ENCODE peak calls at places on chromosomes 1 and 21, in four cellular contexts. One of them, this sample, is unnamed.

GRCh38 chr1:56255516-56256181 is 323.7 kb downstream of the PLPP3 start:
- DNase-seq in fibroblast of mammary gland: peak; percentile 98
- DNase-seq in thyroid gland: peak; percentile 49
- DNase-seq in mesothelial cell of epicardium: no peak
- DNase-seq in this sample: no peak

GRCh38 chr1:60274422-60275419 is 201.2 kb upstream of the C1orf87 start:
- DNase-seq in fibroblast of mammary gland: peak; percentile 13
- DNase-seq in thyroid gland: no peak
- DNase-seq in mesothelial cell of epicardium: no peak
- DNase-seq in this sample: no peak

GRCh38 chr1:224503161-224504118 is 68.8 kb upstream of the WDR26 start:
- DNase-seq in fibroblast of mammary gland: peak; percentile 80
- DNase-seq in thyroid gland: peak; percentile 69
- DNase-seq in mesothelial cell of epicardium: no peak
- DNase-seq in this sample: peak; percentile 55

GRCh38 chr1:218350909-218351616 is 5.9 kb downstream of the TGFB2 start:
- DNase-seq in fibroblast of mammary gland: no peak
- DNase-seq in thyroid gland: no peak
- DNase-seq in mesothelial cell of epicardium: no peak
- DNase-seq in this sample: no peak

GRCh38 chr1:42978317-42979036 is 19.8 kb upstream of the SLC2A1 start:
- DNase-seq in fibroblast of mammary gland: no peak
- DNase-seq in thyroid gland: no peak
- DNase-seq in mesothelial cell of epicardium: no peak
- DNase-seq in this sample: no peak

GRCh38 chr1:39657402-39657801 is 14.5 kb downstream of the NT5C1A start:
- DNase-seq in fibroblast of mammary gland: peak; percentile 65
- DNase-seq in thyroid gland: no peak
- DNase-seq in mesothelial cell of epicardium: no peak
- DNase-seq in this sample: no peak

GRCh38 chr1:220189750-220190347 is 82.4 kb downstream of the RAB3GAP2 start:
- DNase-seq in fibroblast of mammary gland: peak; percentile 53
- DNase-seq in thyroid gland: no peak
- DNase-seq in mesothelial cell of epicardium: no peak
- DNase-seq in this sample: no peak

GRCh38 chr1:234975122-234975940 is 153.3 kb downstream of the TOMM20 start:
- DNase-seq in fibroblast of mammary gland: peak; percentile 96
- DNase-seq in thyroid gland: no peak
- DNase-seq in mesothelial cell of epicardium: no peak
- DNase-seq in this sample: no peak

GRCh38 chr1:173821680-173822079 is 2.8 kb upstream of the DARS2 start:
- DNase-seq in fibroblast of mammary gland: no peak
- DNase-seq in thyroid gland: no peak
- DNase-seq in mesothelial cell of epicardium: no peak
- DNase-seq in this sample: no peak

GRCh38 chr21:44872266-44872567 is 1.3 kb downstream of the PTTG1IP start:
- DNase-seq in fibroblast of mammary gland: no peak
- DNase-seq in thyroid gland: no peak
- DNase-seq in mesothelial cell of epicardium: no peak
- DNase-seq in this sample: no peak
- TF ChIP-seq CTCF in fibroblast of mammary gland: no peak
- TF ChIP-seq CTCF in thyroid gland: peak; percentile 15
- TF ChIP-seq CTCF in mesothelial cell of epicardium: no peak
- TF ChIP-seq CTCF in this sample: no peak

DNA sequence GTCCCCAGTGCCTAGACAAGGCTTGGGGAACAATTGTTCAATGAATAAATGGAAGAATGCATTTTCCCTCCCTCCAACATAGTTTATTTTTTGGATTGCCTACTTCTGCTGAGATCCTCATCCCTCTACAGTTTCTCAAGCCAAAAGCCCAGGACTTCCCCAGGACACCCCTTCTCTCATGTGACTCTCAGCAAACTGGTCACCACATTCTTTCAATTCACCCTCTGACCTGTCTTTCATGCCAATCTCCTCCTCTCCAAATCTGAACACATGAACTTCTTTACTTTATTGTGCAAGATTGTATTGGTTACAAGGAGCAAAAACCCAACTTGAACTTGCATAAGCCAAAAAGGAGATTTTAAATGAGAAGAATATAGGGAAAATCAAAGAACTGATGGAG is 103.2 kb upstream of the JUN start:
- DNase-seq in fibroblast of mammary gland: peak; percentile 48
- DNase-seq in thyroid gland: no peak
- DNase-seq in mesothelial cell of epicardium: no peak
- DNase-seq in this sample: no peak
- TF ChIP-seq CTCF in fibroblast of mammary gland: no peak
- TF ChIP-seq CTCF in thyroid gland: no peak
- TF ChIP-seq CTCF in mesothelial cell of epicardium: no peak
- TF ChIP-seq CTCF in this sample: no peak

GRCh38 chr1:179105393-179105792 is 23.5 kb downstream of the TOR3A start:
- DNase-seq in fibroblast of mammary gland: no peak
- DNase-seq in thyroid gland: peak; percentile 47
- DNase-seq in mesothelial cell of epicardium: no peak
- DNase-seq in this sample: no peak
- TF ChIP-seq CTCF in fibroblast of mammary gland: peak; percentile 43
- TF ChIP-seq CTCF in thyroid gland: peak; percentile 66
- TF ChIP-seq CTCF in mesothelial cell of epicardium: peak; percentile 53
- TF ChIP-seq CTCF in this sample: no peak

GRCh38 chr1:91842563-91842962 is 43.4 kb downstream of the TGFBR3 start:
- DNase-seq in fibroblast of mammary gland: no peak
- DNase-seq in thyroid gland: no peak
- DNase-seq in mesothelial cell of epicardium: no peak
- DNase-seq in this sample: no peak

GRCh38 chr1:91847851-91848250 is 38.1 kb downstream of the TGFBR3 start:
- DNase-seq in fibroblast of mammary gland: no peak
- DNase-seq in thyroid gland: no peak
- DNase-seq in mesothelial cell of epicardium: no peak
- DNase-seq in this sample: no peak

GRCh38 chr1:91846007-91846620 is 39.8 kb downstream of the TGFBR3 start:
- DNase-seq in fibroblast of mammary gland: peak; percentile 67
- DNase-seq in thyroid gland: peak; percentile 72
- DNase-seq in mesothelial cell of epicardium: no peak
- DNase-seq in this sample: no peak

GRCh38 chr1:91843843-91844242 is 42.1 kb downstream of the TGFBR3 start:
- DNase-seq in fibroblast of mammary gland: no peak
- DNase-seq in thyroid gland: no peak
- DNase-seq in mesothelial cell of epicardium: no peak
- DNase-seq in this sample: no peak

GRCh38 chr1:91844862-91845528 is 41.0 kb downstream of the TGFBR3 start:
- DNase-seq in fibroblast of mammary gland: peak; percentile 98
- DNase-seq in thyroid gland: peak; percentile 41
- DNase-seq in mesothelial cell of epicardium: no peak
- DNase-seq in this sample: no peak
- TF ChIP-seq CTCF in fibroblast of mammary gland: no peak
- TF ChIP-seq CTCF in thyroid gland: no peak
- TF ChIP-seq CTCF in mesothelial cell of epicardium: no peak
- TF ChIP-seq CTCF in this sample: no peak

GRCh38 chr1:51168266-51168845 is 66.3 kb downstream of the C1orf185 start:
- DNase-seq in fibroblast of mammary gland: peak; percentile 7
- DNase-seq in thyroid gland: no peak
- DNase-seq in mesothelial cell of epicardium: no peak
- DNase-seq in this sample: no peak
- TF ChIP-seq CTCF in fibroblast of mammary gland: no peak
- TF ChIP-seq CTCF in thyroid gland: no peak
- TF ChIP-seq CTCF in mesothelial cell of epicardium: no peak
- TF ChIP-seq CTCF in this sample: no peak

GRCh38 chr1:34328281-34328680 is 151.6 kb downstream of the C1orf94 start:
- DNase-seq in fibroblast of mammary gland: no peak
- DNase-seq in thyroid gland: no peak
- DNase-seq in mesothelial cell of epicardium: no peak
- DNase-seq in this sample: peak; percentile 39

GRCh38 chr1:34330061-34330460 is 153.4 kb downstream of the C1orf94 start:
- DNase-seq in fibroblast of mammary gland: no peak
- DNase-seq in thyroid gland: no peak
- DNase-seq in mesothelial cell of epicardium: no peak
- DNase-seq in this sample: no peak

GRCh38 chr1:34332996-34333395 is 156.3 kb downstream of the C1orf94 start:
- DNase-seq in fibroblast of mammary gland: no peak
- DNase-seq in thyroid gland: no peak
- DNase-seq in mesothelial cell of epicardium: no peak
- DNase-seq in this sample: no peak

DNA sequence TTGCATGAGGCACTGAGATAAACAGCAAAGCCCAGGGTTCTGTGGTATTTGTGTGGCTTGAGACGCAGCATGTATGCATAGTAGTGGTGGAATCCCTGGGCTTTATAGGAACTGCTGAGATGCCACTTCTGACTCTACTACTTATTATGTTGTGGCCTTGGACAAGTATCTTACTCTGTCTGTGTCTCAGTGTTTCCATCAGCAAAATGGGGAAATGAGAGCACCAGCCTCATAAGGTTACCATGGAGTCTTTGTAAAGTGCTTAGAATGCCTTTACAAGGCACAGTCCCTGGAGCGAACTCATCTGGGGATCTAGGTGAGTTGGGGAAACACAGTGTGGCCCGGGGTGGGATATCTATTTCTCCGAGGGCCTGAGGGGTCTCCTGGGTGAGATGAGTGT is 154.8 kb downstream of the C1orf94 start:
- DNase-seq in fibroblast of mammary gland: no peak
- DNase-seq in thyroid gland: no peak
- DNase-seq in mesothelial cell of epicardium: no peak
- DNase-seq in this sample: no peak
- TF ChIP-seq CTCF in fibroblast of mammary gland: no peak
- TF ChIP-seq CTCF in thyroid gland: no peak
- TF ChIP-seq CTCF in mesothelial cell of epicardium: no peak
- TF ChIP-seq CTCF in this sample: no peak

DNA sequence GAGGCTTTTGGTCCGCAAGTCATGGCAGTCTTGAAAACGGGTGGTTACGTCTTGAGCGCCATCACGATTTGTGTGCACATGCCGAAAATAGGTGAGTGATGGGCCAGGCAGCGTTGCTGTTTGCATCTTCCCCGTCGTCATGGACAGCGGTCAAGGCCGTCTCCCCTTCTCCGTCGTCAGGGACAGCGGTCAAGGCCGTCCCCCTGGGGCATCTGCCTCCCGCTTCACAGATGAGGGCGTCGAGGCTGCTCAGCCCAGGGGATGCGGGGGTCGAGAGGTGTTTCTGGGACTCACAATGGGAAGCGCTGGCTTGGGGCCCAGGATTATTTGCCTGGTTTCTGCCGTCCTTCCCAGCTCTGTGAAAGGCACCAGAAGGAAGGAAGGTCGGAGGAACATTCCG is 162.2 kb downstream of the PRDM16 start:
- DNase-seq in fibroblast of mammary gland: no peak
- DNase-seq in thyroid gland: no peak
- DNase-seq in mesothelial cell of epicardium: no peak
- DNase-seq in this sample: no peak
- TF ChIP-seq CTCF in fibroblast of mammary gland: no peak
- TF ChIP-seq CTCF in thyroid gland: no peak
- TF ChIP-seq CTCF in mesothelial cell of epicardium: no peak
- TF ChIP-seq CTCF in this sample: no peak

DNA sequence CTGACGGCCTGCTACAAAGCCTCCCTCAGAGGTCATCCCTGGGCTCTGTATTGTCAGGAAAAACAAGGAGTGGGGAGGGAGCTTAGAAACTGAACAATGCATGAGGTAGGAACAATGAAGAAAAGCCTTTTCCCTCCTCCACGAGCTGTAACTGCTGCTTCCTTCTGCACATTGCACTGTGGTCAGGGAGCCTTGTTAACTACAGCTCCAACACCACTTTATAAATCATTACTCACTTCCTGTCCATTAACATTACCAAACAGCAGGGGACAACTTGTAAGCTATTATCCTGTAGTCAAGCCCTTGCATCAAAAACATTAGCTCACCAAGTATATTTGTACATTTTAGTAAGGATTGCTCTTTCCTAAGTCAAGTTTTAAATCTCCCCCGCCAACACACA is 336.0 kb upstream of the NR5A2 start:
- DNase-seq in fibroblast of mammary gland: peak; percentile 78
- DNase-seq in thyroid gland: no peak
- DNase-seq in mesothelial cell of epicardium: no peak
- DNase-seq in this sample: no peak
- TF ChIP-seq CTCF in fibroblast of mammary gland: no peak
- TF ChIP-seq CTCF in thyroid gland: no peak
- TF ChIP-seq CTCF in mesothelial cell of epicardium: no peak
- TF ChIP-seq CTCF in this sample: no peak

This sample was measured in nephron progenitor cell.